ENCODE peak calls at places on chromosomes 2 and 18, in seven cellular contexts. O is cardiac muscle cell; X is AG04450; W is neural progenitor cell; Z is H9; S is naive thymus-derived CD4-positive, alpha-beta T cell; T is right cardiac atrium. N is an unnamed sample. For H3K9me3, the result is how much of the 10 kb centered on the place peaks cover.

GRCh38 chr2:103401621-103402020 is 639.8 kb downstream of the TMEM182 start:
- DNase-seq in X (no peak), W (peak), S (no peak), Z (peak), T (peak), O (peak), N (no peak)

GRCh38 chr2:83874712-83875430 is 584.2 kb downstream of the SUCLG1 start:
- DNase-seq in S (no peak), X (no peak), Z (no peak), O (no peak), T (no peak), W (no peak), N (no peak)

GRCh38 chr2:209314641-209315040 is 109.2 kb upstream of the MAP2 start:
- DNase-seq in W (no peak), Z (no peak), S (no peak), O (no peak), T (no peak), X (no peak), N (no peak)

GRCh38 chr2:108165750-108166149 is 74.0 kb upstream of the SULT1C3 start:
- DNase-seq in O (no peak), T (no peak), S (no peak), W (no peak), Z (no peak), X (no peak), N (no peak)

GRCh38 chr2:203510941-203511305 is 24.2 kb downstream of the RAPH1 start:
- DNase-seq in T (no peak), Z (no peak), S (no peak), X (no peak), W (no peak), O (no peak), N (no peak)

GRCh38 chr18:78975699-78976098 is 3.9 kb upstream of the SALL3 start:
- DNase-seq in O (no peak), X (no peak), S (no peak), T (no peak), W (no peak), Z (no peak), N (no peak)

GRCh38 chr2:10717630-10718029 is 3.8 kb upstream of the ATP6V1C2 start:
- DNase-seq in X (peak), S (no peak), O (peak), W (no peak), Z (no peak), T (no peak), N (no peak)

GRCh38 chr18:7221424-7222155 is 9.3 kb upstream of the LRRC30 start:
- DNase-seq in Z (peak), X (peak), O (peak), W (peak), T (no peak), S (no peak), N (no peak)

GRCh38 chr2:176496756-176497155 is 227.5 kb downstream of the MTX2 start:
- DNase-seq in W (no peak), O (no peak), X (no peak), T (no peak), Z (no peak), S (no peak), N (no peak)

GRCh38 chr2:239959059-239959971 is 65.8 kb downstream of the NDUFA10 start:
- DNase-seq in O (peak), T (no peak), W (no peak), X (no peak), S (no peak), Z (no peak), N (no peak)

GRCh38 chr2:168722592-168722991 is 79.8 kb upstream of the NOSTRIN start:
- DNase-seq in X (no peak), O (peak), T (no peak), Z (no peak), W (no peak), S (no peak), N (no peak)

GRCh38 chr2:207328944-207329386 is 163.2 kb upstream of the KLF7 start:
- DNase-seq in X (no peak), O (no peak), Z (no peak), T (no peak), W (no peak), S (no peak), N (no peak)

GRCh38 chr2:191043438-191043837 is 29.5 kb upstream of the STAT1 start:
- DNase-seq in O (no peak), Z (no peak), W (no peak), T (no peak), X (no peak), S (no peak), N (no peak)

GRCh38 chr2:85428343-85428881 is 9.9 kb downstream of the SH2D6 start:
- DNase-seq in Z (no peak), T (no peak), W (no peak), O (no peak), S (no peak), X (no peak), N (no peak)

GRCh38 chr2:224749136-224749535 is 33.0 kb upstream of the CCDC195 start:
- DNase-seq in S (no peak), T (no peak), Z (no peak), W (peak), X (no peak), O (peak), N (no peak)

GRCh38 chr2:26463252-26464207 is 14.4 kb downstream of the OTOF start:
- DNase-seq in S (no peak), O (no peak), Z (peak), X (no peak), T (peak), W (peak), N (no peak)

GRCh38 chr18:21741511-21742322 is 1.1 kb downstream of the MIB1 start:
- DNase-seq in S (peak), Z (peak), T (peak), O (no peak), W (no peak), X (no peak), N (peak)

GRCh38 chr2:147937744-147938349 is 82.7 kb downstream of the ORC4 start:
- DNase-seq in T (no peak), Z (no peak), S (no peak), O (peak), W (peak), X (no peak), N (peak)

GRCh38 chr2:219497495-219498279 is 1.0 kb upstream of the GMPPA start:
- DNase-seq in X (peak), T (peak), Z (peak), S (no peak), O (peak), W (peak), N (peak)

GRCh38 chr18:2536063-2536462 is 35.2 kb downstream of the METTL4 start:
- DNase-seq in Z (no peak), W (no peak), T (no peak), S (no peak), X (no peak), O (no peak), N (no peak)

DNA sequence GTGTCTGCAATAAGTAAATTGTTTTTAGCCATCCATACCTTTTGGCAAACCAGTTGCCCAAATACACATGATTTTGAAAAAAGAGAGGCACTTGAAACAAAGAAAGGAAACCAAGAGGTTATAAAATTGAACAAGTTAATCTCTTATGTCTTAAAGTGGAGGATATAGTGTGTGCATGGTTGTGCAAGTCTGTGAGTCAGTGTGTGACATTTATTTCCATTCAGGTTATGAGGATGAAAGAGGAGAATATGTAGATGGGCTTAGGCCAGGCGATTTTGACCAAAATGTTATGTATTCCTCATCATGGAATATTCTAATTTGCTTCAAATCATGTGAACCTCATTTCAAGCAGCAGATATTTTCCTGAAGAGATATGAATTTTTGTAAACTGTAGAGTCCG is 123.3 kb downstream of the SETBP1 start:
- DNase-seq in Z (no peak), W (no peak), O (peak), T (no peak), X (no peak), S (no peak), N (no peak)
- H3K27ac ChIP-seq in Z (no peak), W (no peak), O (peak), T (no peak), X (no peak), S (no peak), N (no peak)

GRCh38 chr2:92072461-92073035 is 2798.7 kb upstream of the TEKT4 start:
- DNase-seq in X (no peak), T (peak), Z (peak), O (no peak), W (no peak), S (no peak), N (no peak)

GRCh38 chr2:92073815-92074548 is 2797.2 kb upstream of the TEKT4 start:
- DNase-seq in S (no peak), Z (peak), O (no peak), X (no peak), T (peak), W (no peak), N (no peak)

GRCh38 chr2:92073036-92073814 is 2798.0 kb upstream of the TEKT4 start:
- DNase-seq in Z (peak), O (no peak), T (peak), W (no peak), X (no peak), S (no peak), N (no peak)

DNA sequence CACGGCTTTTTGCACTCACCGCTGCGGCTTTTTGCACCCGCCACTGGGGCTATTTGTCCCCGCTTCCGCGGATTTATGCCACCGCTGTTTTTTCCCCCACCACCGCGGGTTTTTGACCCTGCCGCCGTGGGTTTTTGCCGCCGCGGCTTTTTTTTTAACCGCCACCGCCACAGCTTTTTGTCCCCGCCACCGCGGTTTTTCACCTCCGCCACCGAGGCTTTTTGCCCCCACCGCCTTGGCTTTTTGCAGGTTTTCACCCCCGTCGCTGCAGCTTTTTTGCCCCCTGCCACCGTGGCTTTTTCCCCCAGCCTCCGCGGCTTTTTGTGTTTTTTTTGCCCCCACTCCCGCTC is 2796.7 kb upstream of the TEKT4 start:
- DNase-seq in O (no peak), S (no peak), Z (peak), X (no peak), W (no peak), T (peak), N (no peak)
- H3K9me3 ChIP-seq in O (under half), S (under half), Z (under half), X (under half), W (under half), T (under half), N (under half)

GRCh38 chr2:88724643-88725332 is 33.3 kb downstream of the RPIA start:
- DNase-seq in W (no peak), S (no peak), T (no peak), Z (no peak), O (no peak), X (no peak), N (no peak)

GRCh38 chr2:88720399-88720798 is 28.9 kb downstream of the RPIA start:
- DNase-seq in O (no peak), X (no peak), S (no peak), T (no peak), Z (no peak), W (no peak), N (no peak)

GRCh38 chr2:88721268-88721667 is 29.8 kb downstream of the RPIA start:
- DNase-seq in Z (no peak), X (no peak), S (no peak), T (no peak), W (no peak), O (no peak), N (no peak)
- H3K27ac ChIP-seq in Z (no peak), X (no peak), S (no peak), T (no peak), W (no peak), O (no peak), N (no peak)

GRCh38 chr2:105821428-105822125 is 76.9 kb downstream of the NCK2 start:
- DNase-seq in W (no peak), S (no peak), O (no peak), T (no peak), X (no peak), Z (no peak), N (no peak)

GRCh38 chr2:105828543-105828942 is 83.8 kb downstream of the NCK2 start:
- DNase-seq in S (no peak), X (no peak), Z (no peak), W (no peak), T (no peak), O (no peak), N (no peak)

GRCh38 chr2:105824446-105824845 is 79.7 kb downstream of the NCK2 start:
- DNase-seq in T (no peak), S (no peak), O (no peak), Z (no peak), X (no peak), W (no peak), N (no peak)

GRCh38 chr2:105822186-105822585 is 77.5 kb downstream of the NCK2 start:
- DNase-seq in T (no peak), W (no peak), Z (no peak), S (peak), O (no peak), X (no peak), N (peak)

DNA sequence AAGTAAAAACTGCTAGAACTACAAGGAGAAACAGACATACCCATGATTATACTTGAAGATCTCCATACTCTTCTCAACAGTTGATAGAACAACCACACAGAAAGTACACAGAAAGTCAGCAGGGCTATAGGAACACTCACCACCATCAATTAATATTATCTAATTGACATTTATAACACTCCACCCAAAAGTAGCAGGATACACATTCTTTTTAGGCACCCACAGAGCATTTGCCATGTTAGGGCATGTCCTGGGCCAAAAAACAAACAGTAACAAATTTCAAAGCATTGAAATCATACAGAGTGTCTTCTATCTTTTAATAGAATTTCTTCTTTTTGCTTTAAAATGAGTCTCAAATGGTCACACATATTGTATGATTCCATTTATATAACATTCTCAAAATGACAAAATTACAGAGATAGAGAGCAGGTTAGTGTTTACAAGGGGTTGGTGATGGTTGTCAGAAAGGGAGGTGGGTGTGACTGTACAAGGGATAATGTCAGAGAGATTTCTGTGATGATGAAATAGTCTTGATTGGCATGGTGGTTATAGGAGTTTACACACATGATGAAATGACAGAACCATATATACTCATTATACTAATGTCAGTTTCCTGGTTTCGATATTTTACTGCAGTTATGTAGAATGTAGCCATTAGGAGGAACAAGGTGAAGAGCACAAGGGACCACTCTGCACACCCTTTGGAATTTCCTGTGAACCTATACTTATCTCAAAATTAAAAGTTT is 82.8 kb downstream of the NCK2 start:
- DNase-seq in T (no peak), Z (no peak), X (no peak), S (no peak), O (no peak), W (no peak), N (no peak)
- H3K9me3 ChIP-seq in T (under half), Z (under half), X (under half), S (under half), O (under half), W (under half), N (under half)

GRCh38 chr18:44937985-44938384 is 257.3 kb downstream of the SETBP1 start:
- DNase-seq in Z (no peak), T (no peak), W (peak), S (no peak), O (no peak), X (no peak), N (no peak)
- H3K27ac ChIP-seq in Z (no peak), T (no peak), W (no peak), S (no peak), O (no peak), X (no peak), N (no peak)